ENCODE peak calls at places on chromosomes 11 and 22, in nine cellular contexts. A, Y, L, O, Z, B, P, R and U are unnamed samples.

GRCh38 chr22:21445437-21446127 is 21.6 kb upstream of the TMEM191C start:
- DNase-seq in Y (no peak), A (no peak), L (no peak), B (no peak), O (no peak), R (peak), P (peak), Z (no peak), U (no peak)

GRCh38 chr11:18699848-18700261 is 1.3 kb downstream of the TMEM86A start:
- DNase-seq in R (peak), Y (no peak), P (no peak), O (no peak), Z (no peak), L (no peak), B (no peak), A (peak), U (no peak)

GRCh38 chr22:45880732-45881523 is 96.0 kb downstream of the WNT7B start:
- DNase-seq in L (no peak), Z (no peak), A (peak), Y (no peak), P (no peak), O (no peak), B (no peak), R (peak), U (peak)

GRCh38 chr11:95549276-95549675 is 240.3 kb downstream of the FAM76B start:
- DNase-seq in L (no peak), A (no peak), O (no peak), Z (no peak), P (no peak), R (no peak), Y (no peak), B (no peak), U (no peak)

GRCh38 chr22:29313126-29314071 is 2.1 kb downstream of the RASL10A start:
- DNase-seq in R (peak), O (peak), Y (peak), B (no peak), A (peak), Z (peak), L (no peak), P (no peak), U (no peak)

GRCh38 chr11:16857186-16857585 is 118.7 kb downstream of the C11orf58 start:
- DNase-seq in Y (no peak), R (no peak), A (no peak), L (no peak), B (no peak), O (no peak), P (no peak), Z (no peak), U (no peak)

GRCh38 chr11:96447711-96448110 is 57.9 kb downstream of the JRKL start:
- DNase-seq in Y (no peak), R (no peak), Z (no peak), B (no peak), O (no peak), A (no peak), L (no peak), P (no peak), U (no peak)

GRCh38 chr11:44525473-44526252 is 39.8 kb upstream of the CD82 start:
- DNase-seq in Y (no peak), O (no peak), A (no peak), L (no peak), R (no peak), B (no peak), Z (no peak), P (no peak), U (no peak)

GRCh38 chr11:118230088-118230487 is 5.3 kb upstream of the JAML start:
- DNase-seq in A (no peak), R (no peak), L (no peak), P (no peak), O (no peak), Y (no peak), Z (no peak), B (no peak), U (no peak)

GRCh38 chr22:31148953-31149627 is 8.8 kb upstream of the PLA2G3 start:
- DNase-seq in L (no peak), B (peak), R (peak), Z (peak), Y (peak), P (no peak), O (peak), A (peak), U (no peak)

GRCh38 chr22:39967103-39967829 is 7.1 kb downstream of the TMA7B start:
- DNase-seq in O (peak), L (no peak), Z (peak), R (no peak), A (no peak), Y (no peak), P (no peak), B (no peak), U (no peak)

GRCh38 chr11:9839550-9839949 is 175.7 kb downstream of the SWAP70 start:
- DNase-seq in B (no peak), L (no peak), A (no peak), O (no peak), Y (no peak), R (no peak), Z (no peak), P (no peak), U (no peak)

GRCh38 chr11:57482782-57483569 is 22.6 kb downstream of the RTN4RL2 start:
- DNase-seq in O (peak), A (no peak), L (no peak), Z (peak), Y (peak), B (no peak), P (no peak), R (no peak), U (no peak)

GRCh38 chr11:90874971-90875370 is 652.1 kb upstream of the CHORDC1 start:
- DNase-seq in P (no peak), Z (no peak), A (no peak), L (peak), R (no peak), B (no peak), Y (no peak), O (no peak), U (no peak)

GRCh38 chr11:117825538-117826359 is 1.2 kb upstream of the FXYD2 start:
- DNase-seq in R (peak), Y (no peak), P (peak), A (no peak), B (no peak), O (no peak), L (no peak), Z (no peak), U (no peak)

GRCh38 chr11:113994077-113994954 is 19.4 kb downstream of the HTR3A start:
- DNase-seq in A (peak), R (no peak), Z (peak), O (no peak), B (peak), Y (peak), L (no peak), P (no peak), U (no peak)

GRCh38 chr11:32884770-32885384 is 7.7 kb upstream of the QSER1 start:
- DNase-seq in L (no peak), B (no peak), P (no peak), Z (peak), A (no peak), Y (no peak), R (no peak), O (peak), U (no peak)

GRCh38 chr22:27982630-27983180 is 63.6 kb upstream of the PITPNB start:
- DNase-seq in A (no peak), B (no peak), Z (no peak), L (no peak), O (no peak), P (peak), Y (no peak), R (no peak), U (no peak)

GRCh38 chr22:17366830-17367229 is 2.4 kb upstream of the CECR2 start:
- DNase-seq in R (no peak), Z (peak), L (no peak), P (no peak), B (peak), A (peak), Y (peak), O (peak), U (no peak)